ENCODE peak calls at places on chromosomes 5 and 9, in ten cellular contexts. E is stimulated activated CD4-positive, alpha-beta T cell treated with anti-CD3 and anti-CD28 coated beads, Interleukin-1b, Interleukin-23, amount 100 ng/mL, for 4 hours; H is activated T-cell treated with anti-CD3 and anti-CD28 coated beads, Interleukin-2, amount 50 U/mL, for 72 hours; O is caudate nucleus; I is NCI-H2081; C is hypothalamus; J is cerebellar cortex; N is activated naive CD8-positive, alpha-beta T cell treated with anti-CD3 and anti-CD28 coated beads, Interleukin-2, amount 50 U/mL, for 24 hours; L is lower leg skin; M is activated CD8-positive, alpha-beta T cell treated with anti-CD3 and anti-CD28 coated beads for 36 hours. D is an unnamed sample.

GRCh38 chr9:32344551-32345182 is 39.8 kb upstream of the ACO1 start:
- DNase-seq in E (no peak), H (no peak), O (no peak), I (no peak), C (no peak), J (no peak), N (no peak), L (no peak), M (no peak), D (no peak)

GRCh38 chr5:60719329-60719728 is 19.4 kb upstream of the DEPDC1B start:
- DNase-seq in E (no peak), H (no peak), O (no peak), I (no peak), C (no peak), J (no peak), N (no peak), L (no peak), M (no peak), D (no peak)

GRCh38 chr9:133160742-133161541 is 2.8 kb downstream of the GBGT1 start:
- DNase-seq in E (no peak), H (peak), O (no peak), I (peak), C (peak), J (peak), N (peak), L (peak), M (peak), D (peak)

GRCh38 chr5:142438573-142438972 is 113.8 kb upstream of the SPRY4 start:
- DNase-seq in E (no peak), H (no peak), O (no peak), I (no peak), C (no peak), J (no peak), N (no peak), L (no peak), M (no peak), D (no peak)

GRCh38 chr5:1105350-1106265 is 6.3 kb downstream of the SLC12A7 start:
- DNase-seq in E (peak), H (peak), O (no peak), I (no peak), C (no peak), J (no peak), N (peak), L (no peak), M (peak), D (no peak)

GRCh38 chr9:114055061-114055460 is 23.0 kb downstream of the AMBP start:
- DNase-seq in E (no peak), H (no peak), O (no peak), I (no peak), C (no peak), J (no peak), N (no peak), L (no peak), M (no peak), D (no peak)

GRCh38 chr5:83921794-83922193 is 201.1 kb upstream of the HAPLN1 start:
- DNase-seq in E (no peak), H (no peak), O (no peak), I (no peak), C (no peak), J (no peak), N (no peak), L (no peak), M (no peak), D (no peak)

GRCh38 chr5:39256472-39256871 is 37.1 kb upstream of the FYB1 start:
- DNase-seq in E (no peak), H (no peak), O (no peak), I (no peak), C (no peak), J (no peak), N (no peak), L (no peak), M (peak), D (no peak)

GRCh38 chr5:13552361-13552760 is 392.1 kb downstream of the DNAH5 start:
- DNase-seq in E (no peak), H (no peak), O (no peak), I (no peak), C (no peak), J (no peak), N (no peak), L (no peak), M (no peak), D (no peak)

GRCh38 chr5:1479581-1480188 is 34.4 kb upstream of the SLC6A3 start:
- DNase-seq in E (peak), H (peak), O (no peak), I (no peak), C (peak), J (no peak), N (peak), L (peak), M (peak), D (peak)

GRCh38 chr9:86843182-86843581 is 104.1 kb downstream of the GAS1 start:
- DNase-seq in E (no peak), H (no peak), O (no peak), I (no peak), C (no peak), J (no peak), N (no peak), L (no peak), M (no peak), D (no peak)

GRCh38 chr9:72156586-72156985 is 7.3 kb downstream of the GDA start:
- DNase-seq in E (no peak), H (no peak), O (no peak), I (no peak), C (no peak), J (no peak), N (no peak), L (no peak), M (no peak), D (no peak)